ENCODE peak calls at places on chromosomes 4 and X, in four cellular contexts. R is foreskin fibroblast; N is naive thymus-derived CD4-positive, alpha-beta T cell; P is neural crest cell. O is an unnamed sample.

GRCh38 chrX:48559636-48560035 is 14.6 kb upstream of the RBM3 start:
- DNase-seq in P (no peak), R (no peak), N (no peak), O (no peak)

GRCh38 chr4:40292313-40292759 is 42.8 kb upstream of the CHRNA9 start:
- DNase-seq in P (no peak), N (no peak), R (peak), O (no peak)

GRCh38 chr4:26032572-26033320 is 118.7 kb downstream of the SMIM20 start:
- DNase-seq in N (no peak), P (no peak), R (peak), O (no peak)

GRCh38 chr4:15779336-15779735 is 1.2 kb downstream of the CD38 start:
- DNase-seq in N (no peak), R (peak), P (peak), O (peak)

GRCh38 chrX:137548261-137548660 is 17.7 kb upstream of the ZIC3 start:
- DNase-seq in N (no peak), P (no peak), R (no peak), O (no peak)

GRCh38 chr4:94934201-94934600 is 176.4 kb downstream of the BMPR1B start:
- DNase-seq in P (no peak), R (peak), N (no peak), O (no peak)

GRCh38 chr4:94849901-94850300 is 92.1 kb downstream of the BMPR1B start:
- DNase-seq in P (no peak), R (no peak), N (no peak), O (no peak)

GRCh38 chr4:8320386-8320750 is 50.8 kb downstream of the HTRA3 start:
- DNase-seq in N (no peak), P (no peak), R (no peak), O (peak)

GRCh38 chr4:153521995-153522799 is 56.0 kb downstream of the TMEM131L start:
- DNase-seq in P (no peak), N (no peak), R (no peak), O (no peak)

GRCh38 chrX:38220024-38220935 is at the start of gene SRPX:
- DNase-seq in P (peak), R (peak), N (no peak), O (peak)

GRCh38 chr4:168304744-168305459 is 13.7 kb downstream of the DDX60 start:
- DNase-seq in R (peak), P (no peak), N (no peak), O (no peak)

GRCh38 chr4:3440979-3441500 is 728 bp upstream of the HGFAC start:
- DNase-seq in R (peak), P (no peak), N (no peak), O (peak)